ENCODE peak calls at places on chromosome 17, in five cellular contexts. One of them, this sample, is unnamed.

GRCh38 chr17:48545539-48545938 is 630 bp upstream of the HOXB2 start:
- DNase-seq in AML-193: no peak
- DNase-seq in LoVo: no peak
- DNase-seq in tibial artery: no peak
- DNase-seq in ELF-1: no peak
- DNase-seq in this sample: peak

GRCh38 chr17:28379814-28380571 is 8.5 kb downstream of the SARM1 start:
- DNase-seq in AML-193: no peak
- DNase-seq in tibial artery: no peak
- DNase-seq in ELF-1: peak
- DNase-seq in LoVo: no peak
- DNase-seq in this sample: no peak

GRCh38 chr17:58338907-58339774 is 10.5 kb upstream of the TSPOAP1 start:
- DNase-seq in tibial artery: peak
- DNase-seq in ELF-1: peak
- DNase-seq in LoVo: no peak
- DNase-seq in AML-193: peak
- DNase-seq in this sample: peak

GRCh38 chr17:66115246-66115645 is 76.7 kb downstream of the CEP112 start:
- DNase-seq in tibial artery: no peak
- DNase-seq in AML-193: no peak
- DNase-seq in LoVo: no peak
- DNase-seq in ELF-1: no peak
- DNase-seq in this sample: no peak

GRCh38 chr17:70521821-70522256 is 352.5 kb downstream of the KCNJ2 start:
- DNase-seq in AML-193: no peak
- DNase-seq in ELF-1: no peak
- DNase-seq in LoVo: no peak
- DNase-seq in tibial artery: peak
- DNase-seq in this sample: no peak

GRCh38 chr17:77285594-77286390 is 145.0 kb downstream of the SEC14L1 start:
- DNase-seq in AML-193: peak
- DNase-seq in LoVo: peak
- DNase-seq in tibial artery: peak
- DNase-seq in ELF-1: no peak
- DNase-seq in this sample: peak

GRCh38 chr17:39848600-39848999 is 15.5 kb downstream of the IKZF3 start:
- DNase-seq in LoVo: no peak
- DNase-seq in AML-193: no peak
- DNase-seq in ELF-1: no peak
- DNase-seq in tibial artery: no peak
- DNase-seq in this sample: peak

GRCh38 chr17:39573447-39574298 is 34.0 kb downstream of the NEUROD2 start:
- DNase-seq in LoVo: peak
- DNase-seq in AML-193: peak
- DNase-seq in ELF-1: peak
- DNase-seq in tibial artery: peak
- DNase-seq in this sample: peak

This sample was measured in left kidney.